ENCODE peak calls at places on chromosomes 7 and 10, in five cellular contexts. W is iPS-NIHi11; C is T-helper 9 cell; S is GM12891; A is stimulated activated CD4-positive, alpha-beta T cell treated with anti-CD3 and anti-CD28 coated beads, Interleukin-1b, Interleukin-23, amount 100 ng/mL, for 1 hour. E is an unnamed sample.

GRCh38 chr10:130215918-130216205 is 79.7 kb downstream of the GLRX3 start:
- DNase-seq in W (no peak), A (no peak), S (no peak), C (no peak), E (no peak)

GRCh38 chr10:64261676-64262075 is 740.5 kb downstream of the REEP3 start:
- DNase-seq in W (no peak), A (no peak), C (no peak), S (no peak), E (no peak)

GRCh38 chr7:70710011-70710480 is 421.9 kb upstream of the GALNT17 start:
- DNase-seq in W (no peak), C (no peak), S (no peak), A (no peak), E (no peak)

GRCh38 chr7:4273566-4274230 is 408.4 kb upstream of the FOXK1 start:
- DNase-seq in A (no peak), W (no peak), S (no peak), C (no peak), E (no peak)

GRCh38 chr10:78700413-78700812 is 368.4 kb upstream of the ZMIZ1 start:
- DNase-seq in A (no peak), S (no peak), W (no peak), C (no peak), E (no peak)

GRCh38 chr10:90935581-90936292 is 14.8 kb upstream of the ANKRD1 start:
- DNase-seq in W (peak), S (no peak), A (no peak), C (no peak), E (no peak)

GRCh38 chr7:47232751-47233412 is 349.0 kb downstream of the TNS3 start:
- DNase-seq in C (no peak), A (no peak), S (no peak), W (no peak), E (no peak)

GRCh38 chr7:103114576-103115008 is 34.3 kb downstream of the NAPEPLD start:
- DNase-seq in C (no peak), A (no peak), W (no peak), S (no peak), E (no peak)

GRCh38 chr10:73934074-73934473 is 23.1 kb downstream of the PLAU start:
- DNase-seq in S (no peak), C (no peak), W (no peak), A (no peak), E (no peak)

GRCh38 chr10:79342811-79343541 is 4.3 kb upstream of the PPIF start:
- DNase-seq in W (no peak), C (no peak), A (no peak), S (no peak), E (no peak)

GRCh38 chr7:66070222-66070621 is 5.4 kb upstream of the ASL start:
- DNase-seq in W (no peak), C (no peak), S (no peak), A (no peak), E (no peak)

GRCh38 chr10:84188815-84189214 is 5.5 kb upstream of the CDHR1 start:
- DNase-seq in S (no peak), A (no peak), W (no peak), C (no peak), E (no peak)